ENCODE peak calls at places on chromosome 11, in nine cellular contexts. F, I, Y, E, N, V, G, H and W are unnamed samples.

GRCh38 chr11:65858354-65859133 is 564 bp upstream of the CFL1 start:
- DNase-seq in F (no peak), I (no peak), V (no peak), G (no peak), Y (no peak), H (no peak), N (no peak), E (no peak), W (no peak)

GRCh38 chr11:61146413-61146812 is 14.8 kb downstream of the VPS37C start:
- DNase-seq in Y (peak), N (no peak), E (no peak), G (no peak), F (no peak), H (no peak), I (no peak), V (no peak), W (no peak)

GRCh38 chr11:105334025-105334714 is 194.6 kb upstream of the CARD18 start:
- DNase-seq in E (no peak), H (no peak), N (no peak), Y (no peak), F (no peak), V (no peak), I (no peak), G (no peak), W (no peak)

GRCh38 chr11:84396521-84396920 is 1110.4 kb upstream of the CCDC90B start:
- DNase-seq in N (no peak), V (no peak), Y (no peak), G (no peak), F (no peak), E (no peak), H (peak), I (no peak), W (no peak)

GRCh38 chr11:111513240-111513605 is 1.0 kb upstream of the BTG4 start:
- DNase-seq in I (no peak), Y (no peak), F (no peak), V (no peak), H (no peak), E (no peak), G (no peak), N (no peak), W (no peak)

GRCh38 chr11:86064236-86064803 is 4.6 kb downstream of the PICALM start:
- DNase-seq in Y (no peak), N (no peak), H (peak), E (no peak), V (no peak), F (peak), G (no peak), I (no peak), W (no peak)

GRCh38 chr11:1671658-1672057 is 25.3 kb upstream of the KRTAP5-6 start:
- DNase-seq in V (no peak), F (no peak), N (no peak), Y (no peak), I (no peak), G (no peak), H (no peak), E (no peak), W (no peak)

GRCh38 chr11:17102447-17102846 is 25.0 kb upstream of the RPS13 start:
- DNase-seq in H (no peak), G (no peak), N (no peak), F (no peak), I (no peak), E (no peak), V (no peak), Y (no peak), W (no peak)

GRCh38 chr11:57432714-57433163 is 5.8 kb upstream of the SLC43A3 start:
- DNase-seq in F (peak), G (no peak), N (peak), V (no peak), I (no peak), E (peak), Y (no peak), H (peak), W (no peak)

GRCh38 chr11:112610996-112611795 is 350.0 kb upstream of the NCAM1 start:
- DNase-seq in Y (no peak), G (no peak), F (no peak), V (no peak), N (peak), E (no peak), H (no peak), I (no peak), W (no peak)

GRCh38 chr11:41053894-41054293 is 405.6 kb downstream of the LRRC4C start:
- DNase-seq in Y (no peak), E (no peak), G (no peak), H (no peak), F (no peak), V (no peak), N (no peak), I (no peak), W (no peak)

GRCh38 chr11:10692716-10693115 is 839 bp downstream of the IRAG1 start:
- DNase-seq in N (no peak), I (no peak), H (no peak), V (no peak), E (no peak), Y (no peak), F (no peak), G (no peak), W (no peak)

GRCh38 chr11:94134651-94135512 is 6.2 kb downstream of the PANX1 start:
- DNase-seq in V (no peak), H (peak), F (peak), I (no peak), G (peak), N (peak), E (peak), Y (peak), W (peak)

GRCh38 chr11:79456501-79456900 is 15.7 kb upstream of the TENM4 start:
- DNase-seq in V (no peak), Y (no peak), I (no peak), H (no peak), G (no peak), N (no peak), F (no peak), E (no peak), W (no peak)

GRCh38 chr11:99066609-99067008 is 45.9 kb downstream of the CNTN5 start:
- DNase-seq in H (no peak), N (no peak), E (no peak), F (no peak), V (no peak), I (no peak), Y (no peak), G (no peak), W (no peak)

GRCh38 chr11:70437111-70437784 is 38.9 kb downstream of the CTTN start:
- DNase-seq in Y (no peak), F (no peak), N (no peak), V (no peak), G (no peak), E (no peak), I (no peak), H (no peak), W (no peak)

GRCh38 chr11:100789500-100789899 is 102.4 kb downstream of the ARHGAP42 start:
- DNase-seq in V (no peak), N (no peak), F (peak), G (no peak), Y (no peak), H (peak), I (no peak), E (no peak), W (peak)

GRCh38 chr11:66231561-66231960 is 36.9 kb upstream of the RAB1B start:
- DNase-seq in Y (no peak), G (no peak), E (no peak), I (no peak), F (no peak), V (no peak), H (no peak), N (no peak), W (no peak)

GRCh38 chr11:46006418-46007070 is 84.1 kb downstream of the LARGE2 start:
- DNase-seq in G (no peak), E (peak), Y (no peak), I (peak), F (peak), H (peak), N (peak), V (no peak), W (peak)

GRCh38 chr11:104028476-104028875 is 8.0 kb upstream of the DDI1 start:
- DNase-seq in I (no peak), V (no peak), E (no peak), G (no peak), Y (no peak), F (peak), H (peak), N (peak), W (no peak)

GRCh38 chr11:69808708-69809107 is 10.5 kb downstream of the FGF3 start:
- DNase-seq in V (no peak), N (peak), F (peak), I (no peak), G (no peak), H (peak), E (no peak), Y (no peak), W (no peak)

GRCh38 chr11:42482822-42483221 is 829.0 kb upstream of the API5 start:
- DNase-seq in Y (no peak), H (no peak), V (no peak), E (no peak), F (no peak), I (no peak), G (no peak), N (no peak), W (no peak)

GRCh38 chr11:1780700-1781592 is 17.2 kb upstream of the CTSD start:
- DNase-seq in G (peak), N (no peak), Y (peak), I (no peak), F (no peak), V (peak), E (no peak), H (no peak), W (peak)

GRCh38 chr11:102111011-102111786 is 952 bp downstream of the YAP1 start:
- DNase-seq in H (peak), N (peak), V (peak), E (peak), I (no peak), Y (peak), G (peak), F (peak), W (peak)

GRCh38 chr11:26287067-26287518 is 44.8 kb upstream of the ANO3 start:
- DNase-seq in Y (no peak), N (no peak), E (no peak), H (peak), I (no peak), F (peak), V (no peak), G (no peak), W (no peak)

GRCh38 chr11:30333405-30333804 is 10.5 kb downstream of the ARL14EP start:
- DNase-seq in E (no peak), I (no peak), G (no peak), V (no peak), N (no peak), F (no peak), Y (no peak), H (no peak), W (no peak)

GRCh38 chr11:30521297-30522071 is 64.7 kb downstream of the MPPED2 start:
- DNase-seq in V (no peak), G (no peak), F (no peak), Y (no peak), E (no peak), H (no peak), N (no peak), I (no peak), W (no peak)

GRCh38 chr11:102367364-102367763 is 20.4 kb downstream of the BIRC2 start:
- DNase-seq in N (peak), H (peak), F (peak), V (no peak), E (no peak), Y (no peak), I (peak), G (no peak), W (no peak)

GRCh38 chr11:94740083-94740974 is 27.8 kb upstream of the AMOTL1 start:
- DNase-seq in V (peak), E (peak), Y (peak), I (no peak), H (no peak), N (peak), F (no peak), G (peak), W (peak)

GRCh38 chr11:14059491-14059890 is 97.0 kb downstream of the SPON1 start:
- DNase-seq in G (no peak), Y (no peak), V (no peak), H (no peak), I (no peak), N (no peak), F (no peak), E (no peak), W (no peak)

GRCh38 chr11:19763315-19763714 is 50.7 kb downstream of the NAV2 start:
- DNase-seq in G (no peak), F (no peak), N (no peak), E (no peak), Y (no peak), I (no peak), H (no peak), V (no peak), W (no peak)
- H3K27ac ChIP-seq in G (peak), F (no peak), N (no peak), E (no peak), Y (no peak), I (no peak), H (no peak), V (no peak), W (no peak)

DNA sequence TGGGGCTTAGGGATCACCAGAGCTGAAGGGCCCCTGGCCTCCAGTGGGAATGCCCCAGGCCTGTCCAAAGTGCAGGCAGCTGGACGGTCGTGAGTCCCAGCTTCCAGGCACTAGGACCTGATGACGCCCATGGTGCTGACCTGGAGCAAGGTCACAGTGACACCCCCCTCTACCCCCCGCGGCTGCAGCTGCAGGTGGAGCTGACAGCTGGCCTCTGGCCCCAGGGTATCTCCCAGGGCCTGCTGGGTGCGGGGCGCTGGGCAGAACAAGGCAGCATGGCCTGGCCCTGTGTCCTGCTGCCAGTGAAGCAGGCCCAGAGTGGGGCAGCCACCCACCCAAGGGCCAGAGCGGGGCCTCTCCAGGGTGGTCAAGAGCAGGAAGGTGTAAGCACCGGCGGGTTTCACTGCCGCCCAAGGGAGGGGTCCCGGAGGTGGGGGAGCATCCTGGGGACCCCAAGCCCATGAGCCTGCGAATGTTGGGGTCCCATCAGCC is 553 bp upstream of the TCIRG1 start:
- DNase-seq in F (no peak), Y (peak), H (no peak), I (no peak), E (no peak), N (no peak), V (no peak), G (peak), W (peak)
- H3K4me3 ChIP-seq in F (peak), Y (peak), H (peak), I (no peak), E (peak), N (peak), V (peak), G (peak), W (no peak)

GRCh38 chr11:2848497-2848896 is 37.1 kb downstream of the CDKN1C start:
- DNase-seq in H (no peak), I (no peak), V (no peak), E (no peak), N (no peak), F (no peak), Y (no peak), G (no peak), W (no peak)

GRCh38 chr11:2846470-2846869 is 39.1 kb downstream of the CDKN1C start:
- DNase-seq in F (no peak), N (no peak), G (no peak), Y (no peak), H (no peak), I (no peak), E (no peak), V (no peak), W (no peak)

GRCh38 chr11:2846056-2846455 is 39.5 kb downstream of the CDKN1C start:
- DNase-seq in Y (no peak), V (no peak), E (no peak), H (peak), I (no peak), G (no peak), F (peak), N (peak), W (no peak)

GRCh38 chr11:2844996-2845395 is 40.6 kb downstream of the CDKN1C start:
- DNase-seq in E (no peak), I (no peak), F (no peak), Y (no peak), N (no peak), V (no peak), H (no peak), G (no peak), W (no peak)

GRCh38 chr11:2847511-2847910 is 38.1 kb downstream of the CDKN1C start:
- DNase-seq in V (no peak), N (no peak), E (no peak), I (no peak), Y (no peak), F (no peak), H (no peak), G (no peak), W (no peak)
- H3K27ac ChIP-seq in V (no peak), N (no peak), E (no peak), I (no peak), Y (no peak), F (no peak), H (no peak), G (no peak), W (no peak)

GRCh38 chr11:64746486-64746885 is 2.5 kb upstream of the RASGRP2 start:
- DNase-seq in V (no peak), E (no peak), F (no peak), Y (no peak), G (no peak), H (no peak), N (no peak), I (no peak), W (no peak)

GRCh38 chr11:64743591-64744543 is at the start of gene RASGRP2:
- DNase-seq in Y (peak), H (no peak), N (peak), V (peak), E (peak), F (no peak), G (peak), I (peak), W (peak)

GRCh38 chr11:64744544-64745218 is 739 bp upstream of the RASGRP2 start:
- DNase-seq in H (no peak), Y (no peak), N (no peak), I (no peak), G (no peak), V (no peak), F (no peak), E (no peak), W (no peak)

GRCh38 chr11:64745523-64746328 is 1.8 kb upstream of the RASGRP2 start:
- DNase-seq in F (peak), V (peak), Y (peak), H (peak), G (peak), E (peak), N (peak), I (peak), W (peak)

DNA sequence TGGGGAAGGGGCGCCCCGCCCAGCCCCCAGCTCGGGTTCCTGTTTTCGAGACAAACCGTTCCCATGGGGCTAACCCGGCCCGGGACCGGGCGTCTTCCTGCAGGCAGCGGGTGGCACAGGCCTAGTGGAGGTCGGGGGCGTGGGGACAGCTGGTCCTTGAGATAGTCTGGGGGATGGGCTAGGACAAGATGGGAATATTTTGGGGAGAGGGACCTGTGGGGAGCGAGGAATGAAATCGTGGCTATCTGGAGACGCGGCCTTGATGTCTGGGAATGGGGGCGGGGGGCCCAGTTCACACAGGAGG is 1.2 kb upstream of the RASGRP2 start:
- DNase-seq in E (peak), I (peak), Y (peak), G (peak), V (peak), H (no peak), F (no peak), N (no peak), W (peak)
- H3K4me3 ChIP-seq in E (peak), I (peak), Y (peak), G (peak), V (peak), H (no peak), F (no peak), N (peak), W (peak)